ENCODE peak calls at places on chromosomes 5 and 9, in eight cellular contexts. O, Z, I, W, H, N, X and B are unnamed samples.

GRCh38 chr5:25128606-25129005 is 483.8 kb upstream of the CDH10 start:
- DNase-seq in O (no peak), Z (no peak), I (no peak), W (no peak), H (no peak), N (no peak), X (no peak), B (no peak)

GRCh38 chr9:69193685-69194032 is 19.6 kb downstream of the TJP2 start:
- DNase-seq in O (no peak), Z (no peak), I (no peak), W (no peak), H (no peak), N (no peak), X (no peak), B (no peak)

GRCh38 chr9:98451576-98451975 is 196.1 kb upstream of the TBC1D2 start:
- DNase-seq in O (no peak), Z (no peak), I (no peak), W (no peak), H (no peak), N (no peak), X (no peak), B (no peak)

GRCh38 chr5:170484847-170485605 is 18.8 kb upstream of the KCNIP1 start:
- DNase-seq in O (no peak), Z (no peak), I (no peak), W (peak), H (no peak), N (no peak), X (no peak), B (no peak)

GRCh38 chr9:88307136-88307535 is 81.1 kb upstream of the SPIN1 start:
- DNase-seq in O (no peak), Z (no peak), I (no peak), W (no peak), H (no peak), N (peak), X (no peak), B (no peak)

GRCh38 chr9:3200331-3200774 is 325.4 kb downstream of the RFX3 start:
- DNase-seq in O (no peak), Z (no peak), I (no peak), W (no peak), H (no peak), N (no peak), X (no peak), B (no peak)

GRCh38 chr5:16808936-16809815 is 126.9 kb downstream of the MYO10 start:
- DNase-seq in O (no peak), Z (no peak), I (no peak), W (peak), H (no peak), N (no peak), X (no peak), B (no peak)

GRCh38 chr5:102901821-102902448 is 146.8 kb downstream of the PAM start:
- DNase-seq in O (no peak), Z (no peak), I (no peak), W (no peak), H (no peak), N (no peak), X (no peak), B (no peak)

GRCh38 chr5:93717162-93717561 is 24.2 kb downstream of the POU5F2 start:
- DNase-seq in O (peak), Z (no peak), I (no peak), W (peak), H (no peak), N (no peak), X (no peak), B (no peak)

GRCh38 chr5:143495823-143496275 is 92.4 kb upstream of the NR3C1 start:
- DNase-seq in O (peak), Z (no peak), I (no peak), W (peak), H (no peak), N (no peak), X (no peak), B (no peak)

GRCh38 chr5:140631831-140632365 is 1.1 kb downstream of the CD14 start:
- DNase-seq in O (no peak), Z (peak), I (no peak), W (peak), H (peak), N (no peak), X (peak), B (no peak)

GRCh38 chr5:112165897-112166737 is 253.0 kb downstream of the EPB41L4A start:
- DNase-seq in O (no peak), Z (no peak), I (no peak), W (no peak), H (no peak), N (no peak), X (no peak), B (no peak)

GRCh38 chr9:122527193-122527592 is at the start of gene OR1N1:
- DNase-seq in O (no peak), Z (no peak), I (no peak), W (no peak), H (no peak), N (no peak), X (no peak), B (no peak)

GRCh38 chr5:83925321-83925877 is 204.7 kb upstream of the HAPLN1 start:
- DNase-seq in O (peak), Z (no peak), I (no peak), W (no peak), H (no peak), N (no peak), X (no peak), B (no peak)

GRCh38 chr5:38107096-38107495 is 151.3 kb upstream of the EGFLAM start:
- DNase-seq in O (no peak), Z (no peak), I (no peak), W (no peak), H (no peak), N (no peak), X (no peak), B (no peak)

GRCh38 chr5:36442352-36442751 is 140.7 kb upstream of the RANBP3L start:
- DNase-seq in O (no peak), Z (no peak), I (no peak), W (peak), H (no peak), N (no peak), X (no peak), B (peak)

DNA sequence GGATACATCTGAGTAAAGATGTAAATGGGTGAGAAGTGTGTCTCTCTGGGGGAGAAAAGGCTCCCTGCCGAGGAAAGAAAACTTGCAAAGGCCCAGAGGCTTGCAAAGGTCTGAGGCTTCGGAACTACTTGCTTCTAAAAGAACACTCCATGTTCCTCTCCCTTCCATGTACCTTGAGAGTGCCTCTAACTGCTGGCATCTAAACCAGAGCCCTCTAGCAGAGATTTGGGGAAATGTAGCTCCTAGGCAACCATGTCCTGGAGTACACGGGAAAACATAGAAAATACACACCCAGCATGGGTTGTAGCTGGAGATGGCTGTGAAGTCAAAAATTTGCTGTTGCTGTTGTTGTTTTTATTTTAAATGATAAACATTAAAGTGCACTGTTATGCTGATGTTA is 151.6 kb downstream of the SYK start:
- DNase-seq in O (no peak), Z (no peak), I (no peak), W (no peak), H (no peak), N (no peak), X (no peak), B (no peak)
- TF ChIP-seq CTCF in O (no peak), Z (no peak), I (no peak), W (no peak), H (no peak), N (no peak), X (no peak), B (no peak)

GRCh38 chr5:111144352-111144930 is 52.3 kb downstream of the WDR36 start:
- DNase-seq in O (peak), Z (peak), I (no peak), W (no peak), H (no peak), N (no peak), X (no peak), B (peak)
- TF ChIP-seq CTCF in O (peak), Z (no peak), I (no peak), W (no peak), H (no peak), N (no peak), X (no peak), B (no peak)

GRCh38 chr5:142108432-142109355 is at the start of gene NDFIP1:
- DNase-seq in O (peak), Z (peak), I (peak), W (peak), H (peak), N (peak), X (peak), B (peak)

GRCh38 chr5:142110988-142111687 is 2.6 kb downstream of the NDFIP1 start:
- DNase-seq in O (no peak), Z (no peak), I (no peak), W (no peak), H (no peak), N (no peak), X (no peak), B (no peak)

GRCh38 chr5:142107729-142108431 is 699 bp upstream of the NDFIP1 start:
- DNase-seq in O (no peak), Z (no peak), I (no peak), W (no peak), H (no peak), N (no peak), X (no peak), B (no peak)

GRCh38 chr5:142109356-142110045 is 922 bp downstream of the NDFIP1 start:
- DNase-seq in O (peak), Z (no peak), I (no peak), W (peak), H (peak), N (no peak), X (peak), B (no peak)

GRCh38 chr5:142110046-142110531 is 1.5 kb downstream of the NDFIP1 start:
- DNase-seq in O (peak), Z (peak), I (no peak), W (peak), H (peak), N (peak), X (no peak), B (peak)
- TF ChIP-seq CTCF in O (peak), Z (no peak), I (no peak), W (no peak), H (no peak), N (no peak), X (no peak), B (no peak)

DNA sequence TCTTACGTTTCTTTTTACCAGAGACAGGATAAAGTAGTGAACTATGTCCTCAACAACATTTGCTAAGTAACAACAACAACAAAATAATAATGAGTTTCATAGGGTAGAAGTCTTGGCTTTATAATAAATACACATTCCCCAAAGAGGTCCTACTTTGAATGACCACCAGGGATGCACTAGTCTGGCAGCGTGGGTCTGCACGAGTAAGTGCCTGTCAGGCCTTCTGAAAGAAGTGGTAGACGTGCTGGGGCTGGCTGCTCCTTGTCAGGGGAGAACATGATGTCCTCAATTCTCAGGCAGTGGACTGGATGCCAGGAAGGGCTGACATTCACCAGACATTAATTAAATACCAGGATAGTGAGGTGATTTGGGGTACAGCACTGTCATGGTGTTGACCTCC is 331.1 kb downstream of the TMEM38B start:
- DNase-seq in O (no peak), Z (no peak), I (no peak), W (no peak), H (no peak), N (no peak), X (no peak), B (no peak)
- TF ChIP-seq CTCF in O (no peak), Z (no peak), I (no peak), W (no peak), H (no peak), N (no peak), X (no peak), B (no peak)